ENCODE peak calls at places on chromosome X, in five cellular contexts. U is fibroblast of gingiva; C is A549; K is endodermal cell; A is activated naive CD4-positive, alpha-beta T cell treated with Interleukin-2 at 50 U/mL for 16 hours. T is an unnamed sample.

GRCh38 chrX:151703487-151703886 is 8.2 kb downstream of the PRRG3 start:
- DNase-seq in U (no peak), C (no peak), K (no peak), A (no peak), T (peak)

GRCh38 chrX:54920610-54921426 is at the start of gene TRO:
- DNase-seq in U (no peak), C (no peak), K (peak), A (no peak), T (no peak)

GRCh38 chrX:136196691-136197155 is 49.4 kb downstream of the FHL1 start:
- DNase-seq in U (no peak), C (no peak), K (no peak), A (no peak), T (no peak)

GRCh38 chrX:151715735-151716134 is at the start of gene FATE1:
- DNase-seq in U (no peak), C (no peak), K (no peak), A (no peak), T (no peak)

GRCh38 chrX:39750246-39750790 is 347.4 kb downstream of the BCOR start:
- DNase-seq in U (peak), C (no peak), K (no peak), A (no peak), T (no peak)

GRCh38 chrX:102659790-102660757 is 8.8 kb downstream of the GPRASP1 start:
- DNase-seq in U (peak), C (peak), K (peak), A (peak), T (peak)

GRCh38 chrX:17380221-17380620 is 5.2 kb downstream of the NHS start:
- DNase-seq in U (no peak), C (no peak), K (no peak), A (no peak), T (no peak)

GRCh38 chrX:104315555-104315954 is 60.8 kb upstream of the ESX1 start:
- DNase-seq in U (peak), C (no peak), K (no peak), A (no peak), T (no peak)

GRCh38 chrX:134171661-134172587 is 65.1 kb upstream of the CCDC160 start:
- DNase-seq in U (no peak), C (no peak), K (peak), A (peak), T (no peak)

GRCh38 chrX:31181377-31182038 is 109.7 kb upstream of the FTHL17 start:
- DNase-seq in U (no peak), C (no peak), K (no peak), A (no peak), T (no peak)

GRCh38 chrX:20271186-20271585 is 4.5 kb upstream of the RPS6KA3 start:
- DNase-seq in U (no peak), C (no peak), K (no peak), A (no peak), T (no peak)

GRCh38 chrX:69538321-69538876 is 34.3 kb downstream of the NALF2 start:
- DNase-seq in U (peak), C (peak), K (peak), A (peak), T (peak)

T was measured in RPMI8226.